ENCODE peak calls at places on chromosomes 3 and 15, in six cellular contexts. One of them, this sample, is unnamed.

GRCh38 chr15:44492672-44493071 is 44.3 kb upstream of the EIF3J start:
- DNase-seq in hepatocyte: no peak
- DNase-seq in heart right ventricle: no peak
- DNase-seq in psoas muscle: no peak
- DNase-seq in aorta: no peak
- DNase-seq in heart left ventricle: no peak
- DNase-seq in this sample: no peak

GRCh38 chr3:52851348-52851747 is 16.5 kb upstream of the MUSTN1 start:
- DNase-seq in hepatocyte: peak; percentile 70
- DNase-seq in heart right ventricle: no peak
- DNase-seq in psoas muscle: no peak
- DNase-seq in aorta: no peak
- DNase-seq in heart left ventricle: peak; percentile 20
- DNase-seq in this sample: no peak

GRCh38 chr15:39153718-39154117 is 427.2 kb upstream of the THBS1 start:
- DNase-seq in hepatocyte: peak; percentile 30
- DNase-seq in heart right ventricle: no peak
- DNase-seq in psoas muscle: no peak
- DNase-seq in aorta: no peak
- DNase-seq in heart left ventricle: no peak
- DNase-seq in this sample: no peak

GRCh38 chr3:62318365-62318751 is 55.0 kb downstream of the FEZF2 start:
- DNase-seq in hepatocyte: no peak
- DNase-seq in heart right ventricle: no peak
- DNase-seq in psoas muscle: no peak
- DNase-seq in aorta: no peak
- DNase-seq in heart left ventricle: no peak
- DNase-seq in this sample: no peak

GRCh38 chr3:171103185-171103584 is 76.7 kb upstream of the SLC2A2 start:
- DNase-seq in hepatocyte: no peak
- DNase-seq in heart right ventricle: no peak
- DNase-seq in psoas muscle: no peak
- DNase-seq in aorta: no peak
- DNase-seq in heart left ventricle: no peak
- DNase-seq in this sample: no peak

GRCh38 chr3:194556086-194557056 is 69.6 kb upstream of the ATP13A3 start:
- DNase-seq in hepatocyte: no peak
- DNase-seq in heart right ventricle: no peak
- DNase-seq in psoas muscle: no peak
- DNase-seq in aorta: no peak
- DNase-seq in heart left ventricle: no peak
- DNase-seq in this sample: no peak

GRCh38 chr3:168048414-168049330 is 47.1 kb downstream of the GOLIM4 start:
- DNase-seq in hepatocyte: no peak
- DNase-seq in heart right ventricle: no peak
- DNase-seq in psoas muscle: no peak
- DNase-seq in aorta: no peak
- DNase-seq in heart left ventricle: peak; percentile 42
- DNase-seq in this sample: no peak

GRCh38 chr3:145639880-145640279 is 521.1 kb downstream of the PLOD2 start:
- DNase-seq in hepatocyte: peak; percentile 51
- DNase-seq in heart right ventricle: no peak
- DNase-seq in psoas muscle: no peak
- DNase-seq in aorta: no peak
- DNase-seq in heart left ventricle: no peak
- DNase-seq in this sample: no peak

GRCh38 chr3:120560304-120561250 is 35.6 kb upstream of the NDUFB4 start:
- DNase-seq in hepatocyte: no peak
- DNase-seq in heart right ventricle: no peak
- DNase-seq in psoas muscle: no peak
- DNase-seq in aorta: no peak
- DNase-seq in heart left ventricle: no peak
- DNase-seq in this sample: no peak

GRCh38 chr3:195226900-195227447 is 44.0 kb downstream of the XXYLT1 start:
- DNase-seq in hepatocyte: no peak
- DNase-seq in heart right ventricle: no peak
- DNase-seq in psoas muscle: no peak
- DNase-seq in aorta: peak; percentile 39
- DNase-seq in heart left ventricle: peak; percentile 19
- DNase-seq in this sample: peak; percentile 42

GRCh38 chr3:177065285-177066028 is 131.8 kb downstream of the TBL1XR1 start:
- DNase-seq in hepatocyte: no peak
- DNase-seq in heart right ventricle: no peak
- DNase-seq in psoas muscle: no peak
- DNase-seq in aorta: no peak
- DNase-seq in heart left ventricle: no peak
- DNase-seq in this sample: no peak

GRCh38 chr3:159273608-159274007 is 471.8 kb downstream of the MFSD1 start:
- DNase-seq in hepatocyte: peak; percentile 74
- DNase-seq in heart right ventricle: peak; percentile 60
- DNase-seq in psoas muscle: no peak
- DNase-seq in aorta: no peak
- DNase-seq in heart left ventricle: peak; percentile 52
- DNase-seq in this sample: peak; percentile 70

GRCh38 chr15:90400005-90400758 is 12.1 kb downstream of the IQGAP1 start:
- DNase-seq in hepatocyte: no peak
- DNase-seq in heart right ventricle: no peak
- DNase-seq in psoas muscle: no peak
- DNase-seq in aorta: no peak
- DNase-seq in heart left ventricle: no peak
- DNase-seq in this sample: no peak
- H3K4me1 ChIP-seq in hepatocyte: peaks cover 33% of the 10 kb centered on the region
- H3K4me1 ChIP-seq in heart right ventricle: peaks cover 73% of the 10 kb centered on the region
- H3K4me1 ChIP-seq in psoas muscle: peaks cover 90% of the 10 kb centered on the region
- H3K4me1 ChIP-seq in aorta: peaks cover 20% of the 10 kb centered on the region
- H3K4me1 ChIP-seq in heart left ventricle: peaks cover 56% of the 10 kb centered on the region
- H3K4me1 ChIP-seq in this sample: peaks cover 12% of the 10 kb centered on the region

GRCh38 chr15:74696808-74697207 is 984 bp upstream of the EDC3 start:
- DNase-seq in hepatocyte: no peak
- DNase-seq in heart right ventricle: no peak
- DNase-seq in psoas muscle: no peak
- DNase-seq in aorta: no peak
- DNase-seq in heart left ventricle: no peak
- DNase-seq in this sample: no peak
- H3K4me3 ChIP-seq in hepatocyte: peak overlapping the region; percentile 91
- H3K4me3 ChIP-seq in heart right ventricle: peak overlapping the region; percentile 79
- H3K4me3 ChIP-seq in psoas muscle: peak overlapping the region; percentile 98
- H3K4me3 ChIP-seq in aorta: no peak overlapping the region
- H3K4me3 ChIP-seq in heart left ventricle: peak overlapping the region; percentile 65
- H3K4me3 ChIP-seq in this sample: peak overlapping the region; percentile 90

GRCh38 chr15:99658000-99658399 is 75.2 kb downstream of the LYSMD4 start:
- DNase-seq in hepatocyte: no peak
- DNase-seq in heart right ventricle: no peak
- DNase-seq in psoas muscle: no peak
- DNase-seq in aorta: no peak
- DNase-seq in heart left ventricle: no peak
- DNase-seq in this sample: no peak
- H3K4me1 ChIP-seq in hepatocyte: peaks cover 3% of the 10 kb centered on the region
- H3K4me1 ChIP-seq in heart right ventricle: peaks cover 12% of the 10 kb centered on the region
- H3K4me1 ChIP-seq in psoas muscle: no peaks in the 10 kb centered on the region
- H3K4me1 ChIP-seq in aorta: peaks cover 2% of the 10 kb centered on the region
- H3K4me1 ChIP-seq in heart left ventricle: peaks cover 25% of the 10 kb centered on the region
- H3K4me1 ChIP-seq in this sample: no peaks in the 10 kb centered on the region

GRCh38 chr3:66256806-66257205 is 36.0 kb downstream of the SLC25A26 start:
- DNase-seq in hepatocyte: no peak
- DNase-seq in heart right ventricle: no peak
- DNase-seq in psoas muscle: no peak
- DNase-seq in aorta: no peak
- DNase-seq in heart left ventricle: no peak
- DNase-seq in this sample: no peak

GRCh38 chr3:66259721-66260255 is 39.0 kb downstream of the SLC25A26 start:
- DNase-seq in hepatocyte: no peak
- DNase-seq in heart right ventricle: no peak
- DNase-seq in psoas muscle: no peak
- DNase-seq in aorta: no peak
- DNase-seq in heart left ventricle: no peak
- DNase-seq in this sample: no peak

GRCh38 chr3:66253790-66254620 is 33.2 kb downstream of the SLC25A26 start:
- DNase-seq in hepatocyte: peak; percentile 28
- DNase-seq in heart right ventricle: no peak
- DNase-seq in psoas muscle: no peak
- DNase-seq in aorta: no peak
- DNase-seq in heart left ventricle: no peak
- DNase-seq in this sample: no peak

GRCh38 chr3:66260431-66260830 is 39.6 kb downstream of the SLC25A26 start:
- DNase-seq in hepatocyte: no peak
- DNase-seq in heart right ventricle: peak; percentile 13
- DNase-seq in psoas muscle: no peak
- DNase-seq in aorta: no peak
- DNase-seq in heart left ventricle: peak; percentile 31
- DNase-seq in this sample: no peak

DNA sequence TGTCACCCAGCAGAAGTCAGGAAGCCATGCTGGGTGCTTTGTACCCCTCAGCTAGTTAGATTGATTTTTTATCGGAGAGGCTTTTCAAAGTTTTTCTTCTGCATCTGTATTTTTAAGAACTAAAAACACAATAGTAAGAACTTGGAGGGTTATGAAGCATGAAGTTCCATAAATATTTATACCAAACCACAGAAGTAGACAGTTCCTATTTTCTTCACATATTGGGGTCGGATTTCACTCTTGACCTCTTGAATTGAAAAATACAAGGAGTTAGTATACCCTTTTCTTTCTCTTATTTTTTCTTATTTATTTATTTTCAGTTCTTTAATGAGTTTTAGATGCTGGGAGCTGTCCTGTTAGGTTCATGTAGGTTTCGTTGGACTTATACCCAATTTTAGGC is 35.1 kb downstream of the SLC25A26 start:
- DNase-seq in hepatocyte: no peak
- DNase-seq in heart right ventricle: no peak
- DNase-seq in psoas muscle: no peak
- DNase-seq in aorta: no peak
- DNase-seq in heart left ventricle: no peak
- DNase-seq in this sample: no peak
- H3K4me3 ChIP-seq in hepatocyte: no peak overlapping the region
- H3K4me3 ChIP-seq in heart right ventricle: no peak overlapping the region
- H3K4me3 ChIP-seq in psoas muscle: no peak overlapping the region
- H3K4me3 ChIP-seq in aorta: no peak overlapping the region
- H3K4me3 ChIP-seq in heart left ventricle: no peak overlapping the region
- H3K4me3 ChIP-seq in this sample: no peak overlapping the region

DNA sequence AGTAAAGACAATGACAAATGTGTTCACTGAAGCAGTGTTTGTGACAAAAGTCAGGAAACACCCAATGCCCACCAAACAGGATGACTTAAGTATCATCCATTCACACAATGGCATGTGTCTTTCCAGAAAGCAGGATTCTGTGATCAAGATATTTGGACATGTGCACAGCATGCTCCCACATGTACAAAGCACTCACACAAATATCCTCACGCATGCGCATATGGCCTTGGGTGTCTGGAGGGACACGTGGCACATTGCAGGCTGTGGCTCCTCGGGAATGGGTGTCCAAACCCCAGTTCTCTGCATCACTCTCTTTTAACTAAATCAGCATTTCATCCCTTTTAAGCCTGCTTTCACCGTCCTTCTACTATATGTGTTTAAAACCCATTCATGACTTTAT is 130.5 kb downstream of the KLF13 start:
- DNase-seq in hepatocyte: no peak
- DNase-seq in heart right ventricle: no peak
- DNase-seq in psoas muscle: no peak
- DNase-seq in aorta: no peak
- DNase-seq in heart left ventricle: no peak
- DNase-seq in this sample: no peak
- H3K4me1 ChIP-seq in hepatocyte: no peaks in the 10 kb centered on the region
- H3K4me1 ChIP-seq in heart right ventricle: no peaks in the 10 kb centered on the region
- H3K4me1 ChIP-seq in psoas muscle: no peaks in the 10 kb centered on the region
- H3K4me1 ChIP-seq in aorta: no peaks in the 10 kb centered on the region
- H3K4me1 ChIP-seq in heart left ventricle: peaks cover 11% of the 10 kb centered on the region
- H3K4me1 ChIP-seq in this sample: peaks cover 2% of the 10 kb centered on the region

DNA sequence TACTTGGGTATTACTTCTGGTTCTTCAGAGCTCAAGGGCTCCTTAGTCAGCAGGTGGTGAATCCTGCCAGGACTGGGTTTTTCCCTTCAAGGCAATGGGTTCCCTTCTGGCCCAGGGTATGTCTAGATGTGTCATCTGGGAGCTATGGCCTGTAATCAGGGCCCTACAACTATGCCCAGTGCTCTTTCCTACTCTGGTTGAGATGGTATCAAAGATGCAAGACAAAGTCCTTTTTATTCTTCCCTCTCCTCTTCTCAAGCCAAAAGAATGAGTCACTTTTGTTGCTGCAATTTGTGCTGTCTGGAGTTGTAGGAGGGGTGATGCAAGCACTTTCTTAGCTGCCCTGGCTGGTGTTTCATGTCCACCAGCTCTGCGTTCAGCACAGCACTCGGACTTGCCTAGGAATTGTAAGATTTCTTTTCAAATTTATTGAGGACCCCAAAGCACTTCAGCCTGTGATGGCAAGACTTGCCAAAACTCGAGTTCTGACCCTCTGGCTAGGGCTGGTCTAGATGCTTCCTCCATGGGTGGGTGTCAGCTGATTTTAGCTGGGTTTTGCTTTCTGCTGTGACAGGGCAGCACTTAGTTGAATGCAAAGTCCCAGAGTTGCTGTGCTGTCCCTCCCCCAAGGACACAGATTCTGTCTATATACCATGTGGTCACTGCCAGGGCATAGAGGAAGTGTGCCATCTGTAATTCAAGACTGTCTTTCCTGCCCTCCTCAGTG is 129.2 kb upstream of the CBLB start:
- DNase-seq in hepatocyte: peak; percentile 60
- DNase-seq in heart right ventricle: no peak
- DNase-seq in psoas muscle: peak; percentile 23
- DNase-seq in aorta: no peak
- DNase-seq in heart left ventricle: peak; percentile 32
- DNase-seq in this sample: peak; percentile 67
- H3K4me3 ChIP-seq in hepatocyte: no peak overlapping the region
- H3K4me3 ChIP-seq in heart right ventricle: no peak overlapping the region
- H3K4me3 ChIP-seq in psoas muscle: no peak overlapping the region
- H3K4me3 ChIP-seq in aorta: no peak overlapping the region
- H3K4me3 ChIP-seq in heart left ventricle: no peak overlapping the region
- H3K4me3 ChIP-seq in this sample: no peak overlapping the region

GRCh38 chr15:48582472-48583235 is 62.9 kb downstream of the FBN1 start:
- DNase-seq in hepatocyte: no peak
- DNase-seq in heart right ventricle: peak; percentile 35
- DNase-seq in psoas muscle: no peak
- DNase-seq in aorta: no peak
- DNase-seq in heart left ventricle: no peak
- DNase-seq in this sample: peak; percentile 32

GRCh38 chr15:48578965-48579364 is 66.5 kb downstream of the FBN1 start:
- DNase-seq in hepatocyte: no peak
- DNase-seq in heart right ventricle: no peak
- DNase-seq in psoas muscle: no peak
- DNase-seq in aorta: no peak
- DNase-seq in heart left ventricle: no peak
- DNase-seq in this sample: no peak

GRCh38 chr15:48579945-48580671 is 65.4 kb downstream of the FBN1 start:
- DNase-seq in hepatocyte: no peak
- DNase-seq in heart right ventricle: no peak
- DNase-seq in psoas muscle: no peak
- DNase-seq in aorta: no peak
- DNase-seq in heart left ventricle: no peak
- DNase-seq in this sample: no peak

GRCh38 chr15:48580736-48581135 is 64.8 kb downstream of the FBN1 start:
- DNase-seq in hepatocyte: no peak
- DNase-seq in heart right ventricle: no peak
- DNase-seq in psoas muscle: no peak
- DNase-seq in aorta: no peak
- DNase-seq in heart left ventricle: no peak
- DNase-seq in this sample: no peak

DNA sequence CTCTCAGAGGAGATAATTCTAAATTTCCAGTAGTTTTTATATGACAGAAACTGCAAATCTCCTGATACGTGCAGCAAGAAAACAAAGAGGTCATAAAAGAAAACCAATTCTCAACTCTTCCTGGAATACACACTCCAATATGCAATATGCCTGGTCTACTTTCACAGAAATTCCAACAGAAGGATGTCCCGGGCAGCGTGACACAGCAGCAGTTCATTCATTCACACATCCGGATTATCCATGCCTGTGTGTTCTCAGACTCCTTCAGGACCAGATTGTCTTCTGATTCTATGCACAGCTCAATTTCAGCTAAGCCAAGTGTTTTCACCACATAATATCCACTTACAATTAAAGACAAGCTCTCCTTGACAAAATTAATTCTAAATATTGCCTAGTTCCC is 64.3 kb downstream of the FBN1 start:
- DNase-seq in hepatocyte: no peak
- DNase-seq in heart right ventricle: no peak
- DNase-seq in psoas muscle: no peak
- DNase-seq in aorta: no peak
- DNase-seq in heart left ventricle: no peak
- DNase-seq in this sample: no peak
- H3K4me1 ChIP-seq in hepatocyte: no peaks in the 10 kb centered on the region
- H3K4me1 ChIP-seq in heart right ventricle: peaks cover 10% of the 10 kb centered on the region
- H3K4me1 ChIP-seq in psoas muscle: no peaks in the 10 kb centered on the region
- H3K4me1 ChIP-seq in aorta: peaks cover 9% of the 10 kb centered on the region
- H3K4me1 ChIP-seq in heart left ventricle: peaks cover 30% of the 10 kb centered on the region
- H3K4me1 ChIP-seq in this sample: peaks cover 5% of the 10 kb centered on the region

This sample was measured in right cardiac atrium.